ENCODE peak calls at places on chromosomes 1 and 21, in five cellular contexts. E, O, A, L and G are unnamed samples.

GRCh38 chr1:208731976-208732821 is 488.0 kb upstream of the PLXNA2 start:
- DNase-seq in E (peak), O (no peak), A (peak), L (no peak), G (no peak)

GRCh38 chr1:55539652-55540512 is 324.7 kb upstream of the USP24 start:
- DNase-seq in E (peak), O (no peak), A (no peak), L (no peak), G (no peak)

GRCh38 chr21:45130324-45130774 is 56.0 kb downstream of the ADARB1 start:
- DNase-seq in E (peak), O (peak), A (peak), L (peak), G (no peak)

GRCh38 chr1:7705048-7705907 is 65.8 kb upstream of the VAMP3 start:
- DNase-seq in E (no peak), O (no peak), A (no peak), L (no peak), G (no peak)

GRCh38 chr1:159008744-159009188 is 941 bp upstream of the IFI16 start:
- DNase-seq in E (no peak), O (peak), A (no peak), L (no peak), G (no peak)

GRCh38 chr1:9394010-9394409 is 101.3 kb downstream of the SPSB1 start:
- DNase-seq in E (no peak), O (no peak), A (no peak), L (no peak), G (no peak)

GRCh38 chr21:16570856-16571255 is 841.1 kb downstream of the USP25 start:
- DNase-seq in E (peak), O (no peak), A (no peak), L (no peak), G (no peak)

GRCh38 chr1:180181048-180181447 is 26.4 kb downstream of the QSOX1 start:
- DNase-seq in E (peak), O (peak), A (peak), L (no peak), G (no peak)

GRCh38 chr1:70061229-70061628 is 144.2 kb downstream of the LRRC40 start:
- DNase-seq in E (no peak), O (no peak), A (no peak), L (no peak), G (no peak)

GRCh38 chr1:74314438-74314837 is 79.3 kb downstream of the TNNI3K start:
- DNase-seq in E (no peak), O (no peak), A (no peak), L (no peak), G (no peak)

GRCh38 chr21:33325222-33326067 is 675 bp downstream of the IFNAR1 start:
- DNase-seq in E (peak), O (peak), A (peak), L (peak), G (no peak)

GRCh38 chr1:26913754-26914619 is at the start of gene NR0B2:
- DNase-seq in E (no peak), O (no peak), A (peak), L (no peak), G (no peak)
- H3K4me3 ChIP-seq in E (no peak), O (no peak), A (no peak), L (no peak), G (no peak)

GRCh38 chr1:59294423-59294822 is 2.5 kb upstream of the FGGY start:
- DNase-seq in E (no peak), O (no peak), A (no peak), L (no peak), G (no peak)
- H3K4me3 ChIP-seq in E (no peak), O (no peak), A (no peak), L (no peak), G (no peak)

DNA sequence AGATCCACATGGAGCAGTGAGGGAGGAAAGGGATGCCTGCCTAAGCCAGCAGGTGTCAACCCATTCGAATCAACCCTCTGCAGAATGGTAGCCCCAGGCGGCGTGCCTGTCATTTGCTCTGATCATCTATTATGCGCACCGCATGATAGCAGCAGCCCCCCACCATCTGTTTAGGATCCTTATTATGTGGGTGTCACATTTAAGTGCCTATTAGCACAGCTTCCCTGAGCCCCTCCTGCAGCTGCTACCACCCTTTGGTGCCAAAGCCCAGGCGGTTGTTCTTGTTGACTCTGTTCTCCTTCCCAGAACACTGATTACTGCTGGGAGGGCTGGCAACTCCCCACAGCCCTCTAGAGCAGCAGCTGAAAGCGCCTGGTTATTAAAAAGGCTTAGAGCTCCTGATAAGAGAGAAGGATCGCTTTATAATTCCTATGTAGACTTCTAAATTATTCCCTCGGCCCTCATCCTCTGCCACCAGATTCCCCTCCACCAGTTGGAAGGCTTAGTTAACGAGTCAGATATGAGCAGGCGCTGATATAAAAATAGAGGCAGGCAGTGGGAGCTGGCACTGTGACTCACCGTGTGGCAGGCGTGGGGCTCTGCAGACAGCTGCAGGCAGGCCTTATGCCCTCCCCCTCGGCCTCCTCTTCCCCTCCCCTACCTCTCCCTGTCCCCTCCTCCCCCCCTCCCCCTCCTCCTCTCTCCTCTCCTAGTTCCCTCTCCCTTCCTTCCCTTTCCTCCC is 23.0 kb downstream of the ACTA1 start:
- DNase-seq in E (peak), O (peak), A (no peak), L (peak), G (peak)
- H3K4me3 ChIP-seq in E (no peak), O (no peak), A (no peak), L (no peak), G (no peak)

DNA sequence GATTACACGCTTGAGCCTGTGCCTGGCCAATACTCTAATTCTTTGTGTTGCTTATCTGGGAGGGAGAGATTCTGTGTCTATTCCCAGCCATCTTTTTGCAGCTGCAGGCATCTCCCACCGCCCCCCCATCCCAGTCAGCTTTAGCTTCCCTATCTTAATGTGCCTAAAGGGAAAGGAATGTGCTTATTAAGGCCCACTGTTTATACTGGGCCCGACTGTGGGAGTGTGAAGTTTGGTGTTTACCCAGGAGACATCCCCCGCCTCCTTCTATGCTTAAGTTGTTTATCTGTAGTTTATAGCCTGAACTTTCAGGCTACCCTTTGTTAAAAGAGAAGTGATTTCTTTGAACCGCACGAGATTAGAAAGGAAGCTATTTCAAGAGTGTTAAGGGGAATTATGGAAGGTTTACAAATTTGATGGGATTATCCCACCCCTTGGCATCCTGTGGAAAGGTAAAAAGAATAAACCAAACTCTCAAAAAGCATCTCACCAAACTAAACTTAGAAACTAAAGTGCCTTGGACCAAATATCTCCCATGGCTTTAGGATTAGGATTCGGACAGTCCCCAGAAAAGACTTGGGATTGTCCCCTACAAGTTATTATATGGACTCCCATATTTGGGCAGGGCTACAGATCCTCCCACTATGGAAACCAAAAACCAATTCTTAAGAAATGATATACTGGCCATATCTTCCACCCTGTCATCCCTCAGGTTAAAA is 25.6 kb upstream of the ZNF496 start:
- DNase-seq in E (peak), O (peak), A (no peak), L (no peak), G (peak)
- H3K4me3 ChIP-seq in E (no peak), O (no peak), A (no peak), L (no peak), G (no peak)

GRCh38 chr1:31238986-31239613 is 587 bp downstream of the NKAIN1 start:
- DNase-seq in E (no peak), O (peak), A (peak), L (no peak), G (no peak)

GRCh38 chr1:31241321-31241720 is 1.6 kb upstream of the NKAIN1 start:
- DNase-seq in E (no peak), O (no peak), A (no peak), L (no peak), G (no peak)

GRCh38 chr1:31238612-31238985 is 1.1 kb downstream of the NKAIN1 start:
- DNase-seq in E (no peak), O (no peak), A (no peak), L (no peak), G (no peak)

GRCh38 chr1:31243451-31244286 is 4.0 kb upstream of the NKAIN1 start:
- DNase-seq in E (no peak), O (peak), A (no peak), L (no peak), G (peak)

GRCh38 chr1:31239653-31240241 is at the start of gene NKAIN1:
- DNase-seq in E (peak), O (peak), A (no peak), L (no peak), G (no peak)
- H3K4me3 ChIP-seq in E (peak), O (no peak), A (no peak), L (no peak), G (peak)

DNA sequence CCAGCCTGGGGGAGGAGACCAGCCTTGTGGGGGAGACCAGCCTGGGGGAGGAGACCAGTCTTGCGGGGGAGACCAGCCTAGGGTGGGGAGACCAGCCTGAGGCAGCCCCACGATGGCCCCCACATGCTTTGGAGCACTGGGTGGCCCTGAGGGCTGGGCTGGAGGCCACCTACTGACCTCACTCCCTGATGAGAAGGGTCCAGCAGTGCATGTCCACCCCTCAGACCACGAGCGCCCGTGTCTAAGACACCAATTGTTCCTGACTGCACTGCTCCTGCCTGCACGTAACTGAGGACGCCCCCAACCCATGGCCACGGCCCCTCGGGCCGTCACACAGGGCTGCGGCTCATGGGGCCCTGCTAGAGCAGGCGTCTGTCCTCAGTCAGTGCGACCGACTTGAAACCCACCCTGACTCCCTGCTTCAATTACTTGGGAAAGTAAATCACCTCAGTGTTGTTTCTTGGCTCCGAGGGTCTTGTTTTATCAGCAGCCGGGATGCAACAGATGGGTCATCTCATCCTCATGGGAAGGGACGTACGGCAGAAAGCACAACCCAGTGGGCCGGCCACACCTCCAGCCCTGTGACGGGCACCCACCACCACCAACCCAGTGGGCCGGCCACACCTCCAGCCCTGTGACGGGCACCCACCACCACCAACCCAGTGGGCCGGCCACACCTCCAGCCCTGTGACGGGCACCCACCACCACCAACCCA is at the start of gene SPATC1L:
- DNase-seq in E (peak), O (peak), A (peak), L (peak), G (peak)
- H3K4me3 ChIP-seq in E (peak), O (peak), A (peak), L (peak), G (peak)